ENCODE peak calls at places on chromosomes 1 and 21, in four cellular contexts. A is colonic mucosa; Z is CD4-positive, alpha-beta T cell; K is ascending aorta. C is an unnamed sample.
A peak's percentile ranks its signal among the peaks of the same experiment; 100 is the strongest.

GRCh38 chr1:215416497-215416896 is 150.6 kb upstream of the KCTD3 start:
- DNase-seq in A (no peak), Z (no peak), K (no peak), C (no peak)

GRCh38 chr1:84387480-84388163 is 10.7 kb upstream of the DNASE2B start:
- DNase-seq in A (no peak), Z (no peak), K (no peak), C (no peak)

GRCh38 chr21:18548249-18548648 is 144.7 kb upstream of the TMPRSS15 start:
- DNase-seq in A (no peak), Z (no peak), K (no peak), C (no peak)

GRCh38 chr1:31786366-31787060 is 22.4 kb upstream of the ADGRB2 start:
- DNase-seq in A (no peak), Z (no peak), K (no peak), C (no peak)

GRCh38 chr21:45466330-45467220 is 61.6 kb downstream of the COL18A1 start:
- DNase-seq in A (no peak), Z (no peak), K (no peak), C (no peak)

GRCh38 chr1:246012271-246012854 is 494.7 kb downstream of the SMYD3 start:
- DNase-seq in A (no peak), Z (no peak), K (no peak), C (no peak)

GRCh38 chr21:34517491-34518245 is 5.7 kb upstream of the KCNE1 start:
- DNase-seq in A (no peak), Z (no peak), K (no peak), C (no peak)

GRCh38 chr1:225476538-225476988 is 48.7 kb upstream of the LBR start:
- DNase-seq in A (no peak), Z (no peak), K (peak; percentile 57), C (no peak)

GRCh38 chr1:176850871-176851270 is 313.6 kb downstream of the ASTN1 start:
- DNase-seq in A (no peak), Z (no peak), K (no peak), C (no peak)

GRCh38 chr1:51768971-51769601 is 109.4 kb downstream of the NRDC start:
- DNase-seq in A (no peak), Z (no peak), K (no peak), C (no peak)

GRCh38 chr1:917466-918091 is 6.1 kb upstream of the SAMD11 start:
- DNase-seq in A (no peak), Z (no peak), K (no peak), C (no peak)

GRCh38 chr1:220797553-220797952 is 10.8 kb downstream of the MTARC1 start:
- DNase-seq in A (no peak), Z (no peak), K (no peak), C (no peak)

GRCh38 chr1:241507189-241507820 is 12.2 kb downstream of the FH start:
- DNase-seq in A (no peak), Z (no peak), K (no peak), C (no peak)

GRCh38 chr1:23544444-23545389 is 13.7 kb upstream of the E2F2 start:
- DNase-seq in A (peak; percentile 87), Z (peak; percentile 66), K (peak; percentile 86), C (peak; percentile 60)

GRCh38 chr21:35086357-35086756 is 37.3 kb upstream of the RUNX1 start:
- DNase-seq in A (no peak), Z (no peak), K (no peak), C (no peak)

GRCh38 chr1:17040135-17040534 is 13.7 kb downstream of the SDHB start:
- DNase-seq in A (no peak), Z (no peak), K (no peak), C (no peak)

GRCh38 chr1:206769331-206769731 is 1.2 kb upstream of the IL19 start:
- DNase-seq in A (no peak), Z (no peak), K (peak; percentile 55), C (no peak)

GRCh38 chr21:40658237-40658636 is 188.7 kb downstream of the DSCAM start:
- DNase-seq in A (no peak), Z (no peak), K (no peak), C (no peak)

GRCh38 chr1:83641828-83642443 is 357.0 kb downstream of the TTLL7 start:
- DNase-seq in A (no peak), Z (no peak), K (no peak), C (no peak)

GRCh38 chr1:224528900-224529299 is 87.2 kb upstream of the CNIH3 start:
- DNase-seq in A (no peak), Z (no peak), K (no peak), C (no peak)

GRCh38 chr1:156709743-156710489 is 4.5 kb upstream of the CRABP2 start:
- DNase-seq in A (peak; percentile 73), Z (no peak), K (peak; percentile 85), C (no peak)

GRCh38 chr1:201753492-201753891 is 75.5 kb upstream of the IPO9 start:
- DNase-seq in A (no peak), Z (no peak), K (no peak), C (no peak)

GRCh38 chr1:165312591-165312990 is 43.9 kb downstream of the LMX1A start:
- DNase-seq in A (no peak), Z (no peak), K (no peak), C (no peak)

GRCh38 chr1:151142411-151143056 is 3.9 kb downstream of the SEMA6C start:
- DNase-seq in A (no peak), Z (no peak), K (no peak), C (no peak)

GRCh38 chr1:101285922-101286568 is 49.2 kb downstream of the S1PR1 start:
- DNase-seq in A (no peak), Z (no peak), K (no peak), C (no peak)

GRCh38 chr1:58964880-58965279 is 181.0 kb upstream of the JUN start:
- DNase-seq in A (no peak), Z (no peak), K (no peak), C (no peak)

GRCh38 chr1:10796029-10796944 is at the start of gene CASZ1:
- DNase-seq in A (peak; percentile 87), Z (no peak), K (peak; percentile 83), C (peak; percentile 42)

GRCh38 chr1:64967381-64967780 is 1.0 kb upstream of the JAK1 start:
- DNase-seq in A (peak; percentile 41), Z (no peak), K (no peak), C (no peak)

GRCh38 chr1:116455509-116455908 is 82.5 kb downstream of the ATP1A1 start:
- DNase-seq in A (no peak), Z (no peak), K (no peak), C (no peak)

GRCh38 chr1:244315996-244316395 is 135.7 kb downstream of the ADSS2 start:
- DNase-seq in A (no peak), Z (no peak), K (no peak), C (no peak)

GRCh38 chr1:153233448-153233847 is 16.1 kb downstream of the PRR9 start:
- DNase-seq in A (no peak), Z (no peak), K (no peak), C (no peak)

GRCh38 chr1:14571810-14572767 is 26.4 kb upstream of the KAZN start:
- DNase-seq in A (no peak), Z (no peak), K (no peak), C (no peak)
- TF ChIP-seq CTCF in A (no peak), Z (no peak), K (no peak), C (no peak)

GRCh38 chr21:25885405-25885804 is 150.6 kb downstream of the GABPA start:
- DNase-seq in A (no peak), Z (no peak), K (no peak), C (no peak)

GRCh38 chr21:25888711-25889110 is 153.9 kb downstream of the GABPA start:
- DNase-seq in A (no peak), Z (no peak), K (no peak), C (no peak)

GRCh38 chr21:25885880-25886279 is 151.1 kb downstream of the GABPA start:
- DNase-seq in A (no peak), Z (no peak), K (no peak), C (no peak)

GRCh38 chr21:25887646-25888321 is 153.0 kb downstream of the GABPA start:
- DNase-seq in A (peak; percentile 80), Z (no peak), K (no peak), C (no peak)

DNA sequence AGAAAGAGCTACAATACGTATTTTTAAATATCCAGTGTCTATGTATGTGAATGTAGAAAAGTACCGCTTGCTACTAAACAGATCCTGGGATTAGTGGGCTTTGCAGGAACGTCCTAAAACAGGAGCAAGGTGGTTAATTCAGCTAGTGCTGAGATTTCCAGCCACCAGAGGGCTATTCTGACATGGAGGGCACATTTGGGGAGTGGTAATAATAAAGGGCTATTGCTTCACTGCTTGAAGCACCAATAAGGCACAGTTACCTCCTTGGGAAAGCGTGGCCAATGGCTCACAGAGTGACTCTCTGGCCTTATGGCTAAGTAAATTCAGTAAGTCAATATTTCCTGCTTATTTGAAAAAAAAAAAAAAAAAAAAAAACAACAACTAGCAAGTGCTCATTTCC is 152.4 kb downstream of the GABPA start:
- DNase-seq in A (peak; percentile 68), Z (no peak), K (no peak), C (no peak)
- TF ChIP-seq CTCF in A (no peak), Z (no peak), K (no peak), C (no peak)

GRCh38 chr1:228339059-228339704 is 67.5 kb downstream of the TRIM11 start:
- DNase-seq in A (no peak), Z (no peak), K (no peak), C (no peak)

GRCh38 chr1:228341450-228341813 is 65.2 kb downstream of the TRIM11 start:
- DNase-seq in A (no peak), Z (no peak), K (peak; percentile 55), C (no peak)

GRCh38 chr1:228341814-228342626 is 64.6 kb downstream of the TRIM11 start:
- DNase-seq in A (no peak), Z (no peak), K (peak; percentile 59), C (no peak)

GRCh38 chr1:228339766-228340685 is 66.6 kb downstream of the TRIM11 start:
- DNase-seq in A (no peak), Z (no peak), K (peak; percentile 47), C (no peak)

GRCh38 chr1:228340686-228341449 is 65.8 kb downstream of the TRIM11 start:
- DNase-seq in A (no peak), Z (no peak), K (peak; percentile 49), C (no peak)
- TF ChIP-seq CTCF in A (peak; percentile 26), Z (no peak), K (peak; percentile 10), C (no peak)

GRCh38 chr1:38891753-38892152 is 10.4 kb upstream of the GJA9 start:
- DNase-seq in A (no peak), Z (no peak), K (no peak), C (no peak)
- TF ChIP-seq CTCF in A (no peak), Z (no peak), K (no peak), C (no peak)

GRCh38 chr1:15523922-15524282 is at the start of gene CASP9:
- DNase-seq in A (no peak), Z (no peak), K (no peak), C (no peak)
- TF ChIP-seq CTCF in A (no peak), Z (no peak), K (no peak), C (no peak)

C was measured in omental fat pad.